ENCODE peak calls at places on chromosomes 1 and 21, in four cellular contexts. V is AG09309, Z is MM.1S, E is heart left ventricle. O is an unnamed sample.

GRCh38 chr1:154141240-154141639 is 13.6 kb downstream of the NUP210L start:
- DNase-seq in V (no peak), Z (no peak), E (no peak), O (no peak)

GRCh38 chr1:113223546-113223945 is 150.5 kb downstream of the LRIG2 start:
- DNase-seq in V (no peak), Z (no peak), E (peak; percentile 22), O (no peak)

GRCh38 chr1:23394664-23395063 is 25.0 kb upstream of the ZNF436 start:
- DNase-seq in V (peak; percentile 50), Z (no peak), E (peak; percentile 82), O (peak; percentile 74)

GRCh38 chr1:10510520-10511493 is 36.1 kb downstream of the PEX14 start:
- DNase-seq in V (peak; percentile 68), Z (no peak), E (no peak), O (peak; percentile 31)

GRCh38 chr1:118739421-118739930 is 248.7 kb downstream of the TBX15 start:
- DNase-seq in V (no peak), Z (no peak), E (no peak), O (no peak)

GRCh38 chr21:45972716-45973474 is 8.7 kb upstream of the COL6A1 start:
- DNase-seq in V (no peak), Z (no peak), E (peak; percentile 91), O (peak; percentile 81)

GRCh38 chr1:90717665-90718410 is 736 bp upstream of the BARHL2 start:
- DNase-seq in V (no peak), Z (no peak), E (no peak), O (no peak)

GRCh38 chr1:37794372-37795339 is 1.0 kb downstream of the MANEAL start:
- DNase-seq in V (no peak), Z (peak; percentile 31), E (no peak), O (no peak)

GRCh38 chr1:81547261-81547911 is 253.3 kb upstream of the ADGRL2 start:
- DNase-seq in V (no peak), Z (no peak), E (no peak), O (no peak)

GRCh38 chr1:246597971-246598370 is 31.7 kb downstream of the CNST start:
- DNase-seq in V (no peak), Z (no peak), E (no peak), O (no peak)

GRCh38 chr1:54409156-54410142 is 3.3 kb upstream of the SSBP3 start:
- DNase-seq in V (no peak), Z (peak; percentile 81), E (no peak), O (no peak)

GRCh38 chr1:196933531-196934189 is 9.9 kb upstream of the CFHR2 start:
- DNase-seq in V (no peak), Z (no peak), E (no peak), O (no peak)

GRCh38 chr1:2526824-2527552 is 592 bp upstream of the PANK4 start:
- DNase-seq in V (no peak), Z (no peak), E (peak; percentile 63), O (no peak)

GRCh38 chr1:54027848-54028247 is 9.9 kb upstream of the LDLRAD1 start:
- DNase-seq in V (no peak), Z (no peak), E (peak; percentile 33), O (no peak)

GRCh38 chr1:92747735-92748134 is 37.2 kb downstream of the EVI5 start:
- DNase-seq in V (no peak), Z (no peak), E (no peak), O (no peak)

GRCh38 chr1:92076363-92076762 is 1.2 kb upstream of the SETSIP start:
- DNase-seq in V (no peak), Z (no peak), E (no peak), O (no peak)

GRCh38 chr1:64540265-64540791 is 70.4 kb downstream of the CACHD1 start:
- DNase-seq in V (peak; percentile 32), Z (no peak), E (no peak), O (peak; percentile 46)

GRCh38 chr1:31054958-31055481 is 10.5 kb downstream of the PUM1 start:
- DNase-seq in V (no peak), Z (no peak), E (no peak), O (no peak)

GRCh38 chr1:246907472-246907871 is 24.3 kb downstream of the AHCTF1 start:
- DNase-seq in V (peak; percentile 45), Z (peak; percentile 59), E (peak; percentile 34), O (peak; percentile 18)

GRCh38 chr1:44038876-44039657 is 7.8 kb upstream of the SLC6A9 start:
- DNase-seq in V (no peak), Z (no peak), E (no peak), O (no peak)

GRCh38 chr21:44699502-44700001 is 2.6 kb downstream of the KRTAP10-12 start:
- DNase-seq in V (no peak), Z (no peak), E (no peak), O (no peak)

GRCh38 chr1:19287436-19288185 is 959 bp downstream of the AKR7A3 start:
- DNase-seq in V (no peak), Z (no peak), E (no peak), O (no peak)

GRCh38 chr1:27099154-27099903 is 55.6 kb downstream of the SLC9A1 start:
- DNase-seq in V (no peak), Z (no peak), E (peak; percentile 77), O (no peak)

GRCh38 chr1:145964328-145965118 is at the start of the genes ANKRD34A and POLR3GL:
- DNase-seq in V (peak; percentile 61), Z (peak; percentile 98), E (peak; percentile 97), O (peak; percentile 73)

GRCh38 chr21:42525228-42525604 is 11.6 kb downstream of the SLC37A1 start:
- DNase-seq in V (no peak), Z (peak; percentile 51), E (no peak), O (no peak)

GRCh38 chr1:77536813-77537212 is 145.6 kb downstream of the ZZZ3 start:
- DNase-seq in V (peak; percentile 95), Z (no peak), E (no peak), O (peak; percentile 86)

GRCh38 chr21:36799869-36800268 is 101.0 kb downstream of the SIM2 start:
- DNase-seq in V (no peak), Z (no peak), E (no peak), O (peak; percentile 56)

GRCh38 chr1:109187127-109187526 is 26.6 kb upstream of the SARS1 start:
- DNase-seq in V (no peak), Z (no peak), E (no peak), O (no peak)

GRCh38 chr1:185499986-185500626 is 183.1 kb upstream of the IVNS1ABP start:
- DNase-seq in V (peak; percentile 82), Z (no peak), E (no peak), O (peak; percentile 20)

GRCh38 chr1:202237052-202237451 is 43.5 kb downstream of the LGR6 start:
- DNase-seq in V (no peak), Z (peak; percentile 42), E (no peak), O (no peak)

DNA sequence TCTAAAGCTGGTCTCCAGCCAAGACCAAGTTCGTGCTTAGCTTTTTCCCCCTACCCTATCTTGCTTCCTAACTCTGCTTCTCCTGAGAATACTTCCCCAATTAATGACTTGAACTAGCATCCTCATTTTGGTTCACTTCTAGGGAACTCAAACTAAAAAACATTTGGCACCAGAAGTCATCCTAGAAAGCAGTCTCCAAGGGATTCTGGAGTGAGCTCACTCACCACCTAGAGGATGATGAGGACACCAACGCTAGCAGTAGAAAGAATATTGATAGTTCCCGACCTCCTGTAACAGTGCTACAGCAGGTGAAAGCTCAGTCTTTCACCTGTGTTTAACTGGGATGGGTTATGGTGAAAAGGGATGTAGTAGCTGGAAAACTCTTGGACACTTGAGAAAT is 4.7 kb upstream of the PSMB2 start:
- DNase-seq in V (no peak), Z (no peak), E (no peak), O (no peak)
- TF ChIP-seq CTCF in V (peak; percentile 28), Z (peak; percentile 25), E (no peak), O (no peak)

GRCh38 chr21:40166291-40166843 is 299.1 kb downstream of the PCP4 start:
- DNase-seq in V (no peak), Z (no peak), E (no peak), O (no peak)
- TF ChIP-seq CTCF in V (no peak), Z (no peak), E (no peak), O (no peak)

GRCh38 chr1:72285074-72285425 is 2.7 kb upstream of the NEGR1 start:
- DNase-seq in V (no peak), Z (no peak), E (peak; percentile 20), O (no peak)

GRCh38 chr1:72283204-72284083 is 1.1 kb upstream of the NEGR1 start:
- DNase-seq in V (peak; percentile 63), Z (peak; percentile 30), E (peak; percentile 78), O (no peak)

GRCh38 chr1:72284084-72284397 is 1.7 kb upstream of the NEGR1 start:
- DNase-seq in V (peak; percentile 1), Z (no peak), E (no peak), O (no peak)

GRCh38 chr1:72282690-72283203 is 408 bp upstream of the NEGR1 start:
- DNase-seq in V (peak; percentile 71), Z (peak; percentile 89), E (peak; percentile 87), O (peak; percentile 85)

GRCh38 chr1:72284398-72285073 is 2.2 kb upstream of the NEGR1 start:
- DNase-seq in V (peak; percentile 97), Z (peak; percentile 79), E (peak; percentile 55), O (peak; percentile 62)
- TF ChIP-seq CTCF in V (peak; percentile 2), Z (no peak), E (no peak), O (peak; percentile 22)

GRCh38 chr1:228361314-228362140 is 45.1 kb downstream of the TRIM11 start:
- DNase-seq in V (no peak), Z (no peak), E (no peak), O (no peak)
- TF ChIP-seq CTCF in V (no peak), Z (no peak), E (no peak), O (no peak)

GRCh38 chr1:110478241-110478640 is 27.3 kb downstream of the PROK1 start:
- DNase-seq in V (no peak), Z (no peak), E (no peak), O (no peak)

GRCh38 chr1:110478886-110479285 is 27.9 kb downstream of the PROK1 start:
- DNase-seq in V (no peak), Z (no peak), E (no peak), O (no peak)

GRCh38 chr1:110477041-110477440 is 26.1 kb downstream of the PROK1 start:
- DNase-seq in V (peak; percentile 31), Z (no peak), E (no peak), O (no peak)

GRCh38 chr1:110476028-110476765 is 25.2 kb downstream of the PROK1 start:
- DNase-seq in V (no peak), Z (no peak), E (no peak), O (no peak)

DNA sequence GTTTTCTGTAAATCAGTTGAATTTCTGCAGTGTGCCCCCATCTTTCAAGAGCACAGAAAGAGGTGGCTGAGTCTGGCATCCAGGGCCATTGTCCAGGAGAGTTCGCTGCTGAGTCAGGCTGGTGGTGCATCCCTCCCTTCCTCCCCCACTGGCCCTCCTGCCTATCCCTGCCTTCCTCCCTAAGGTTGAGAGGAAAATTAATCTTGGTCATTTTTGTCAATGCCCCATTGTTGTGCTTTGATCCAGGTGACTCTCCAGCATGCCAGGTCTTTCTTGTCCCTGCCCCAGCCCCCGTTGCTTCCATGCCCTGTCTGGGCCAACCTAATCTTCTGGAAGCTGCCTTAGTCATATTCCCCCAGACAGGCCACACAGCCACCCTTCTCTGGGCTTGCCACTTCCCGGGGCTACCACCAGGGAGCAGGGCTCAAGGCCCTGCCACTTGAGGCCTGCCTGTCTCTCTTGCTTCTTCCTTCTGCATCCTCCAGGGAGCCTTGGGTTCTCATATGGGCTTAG is 26.6 kb downstream of the PROK1 start:
- DNase-seq in V (no peak), Z (no peak), E (no peak), O (no peak)
- TF ChIP-seq CTCF in V (peak; percentile 17), Z (peak; percentile 11), E (no peak), O (no peak)